ENCODE peak calls at places on chromosome 22, in four cellular contexts. One of them, this sample, is unnamed.

GRCh38 chr22:50621491-50621880 is 6.5 kb downstream of the ARSA start:
- DNase-seq in IMR-90: no peak
- DNase-seq in neuronal stem cell: no peak
- DNase-seq in H9: peak; percentile 18
- DNase-seq in this sample: no peak

GRCh38 chr22:50361688-50362087 is 18.6 kb downstream of the PPP6R2 start:
- DNase-seq in IMR-90: no peak
- DNase-seq in neuronal stem cell: no peak
- DNase-seq in H9: no peak
- DNase-seq in this sample: no peak

GRCh38 chr22:41263704-41264103 is 22.3 kb downstream of the RANGAP1 start:
- DNase-seq in IMR-90: peak; percentile 28
- DNase-seq in neuronal stem cell: no peak
- DNase-seq in H9: no peak
- DNase-seq in this sample: no peak

GRCh38 chr22:19626666-19627065 is 87.6 kb upstream of the SEPTIN5 start:
- DNase-seq in IMR-90: no peak
- DNase-seq in neuronal stem cell: no peak
- DNase-seq in H9: peak; percentile 12
- DNase-seq in this sample: no peak

GRCh38 chr22:49549851-49550430 is 277.7 kb downstream of the BRD1 start:
- DNase-seq in IMR-90: no peak
- DNase-seq in neuronal stem cell: no peak
- DNase-seq in H9: no peak
- DNase-seq in this sample: no peak

GRCh38 chr22:38412435-38413084 is 42.4 kb downstream of the KCNJ4 start:
- DNase-seq in IMR-90: no peak
- DNase-seq in neuronal stem cell: no peak
- DNase-seq in H9: peak; percentile 63
- DNase-seq in this sample: peak; percentile 94

GRCh38 chr22:32322986-32323385 is 34.7 kb upstream of the RFPL3 start:
- DNase-seq in IMR-90: no peak
- DNase-seq in neuronal stem cell: no peak
- DNase-seq in H9: peak; percentile 19
- DNase-seq in this sample: no peak

GRCh38 chr22:32985899-32986772 is 72.0 kb downstream of the SYN3 start:
- DNase-seq in IMR-90: peak; percentile 71
- DNase-seq in neuronal stem cell: peak; percentile 83
- DNase-seq in H9: peak; percentile 85
- DNase-seq in this sample: peak; percentile 85

GRCh38 chr22:38971202-38971601 is 10.9 kb upstream of the APOBEC3B start:
- DNase-seq in IMR-90: no peak
- DNase-seq in neuronal stem cell: no peak
- DNase-seq in H9: no peak
- DNase-seq in this sample: no peak

GRCh38 chr22:30637701-30638114 is 2.1 kb downstream of the SLC35E4 start:
- DNase-seq in IMR-90: no peak
- DNase-seq in neuronal stem cell: no peak
- DNase-seq in H9: no peak
- DNase-seq in this sample: no peak

GRCh38 chr22:42611076-42611475 is 3.6 kb downstream of the POLDIP3 start:
- DNase-seq in IMR-90: peak; percentile 52
- DNase-seq in neuronal stem cell: no peak
- DNase-seq in H9: no peak
- DNase-seq in this sample: no peak

GRCh38 chr22:31210830-31211503 is 1.1 kb upstream of the LIMK2 start:
- DNase-seq in IMR-90: no peak
- DNase-seq in neuronal stem cell: no peak
- DNase-seq in H9: no peak
- DNase-seq in this sample: no peak

GRCh38 chr22:19879996-19880785 is 25.5 kb upstream of the GNB1L start:
- DNase-seq in IMR-90: no peak
- DNase-seq in neuronal stem cell: no peak
- DNase-seq in H9: peak; percentile 46
- DNase-seq in this sample: no peak

GRCh38 chr22:17257578-17257977 is 38.3 kb upstream of the ADA2 start:
- DNase-seq in IMR-90: no peak
- DNase-seq in neuronal stem cell: no peak
- DNase-seq in H9: no peak
- DNase-seq in this sample: no peak

GRCh38 chr22:29559030-29559429 is 5.5 kb upstream of the THOC5 start:
- DNase-seq in IMR-90: no peak
- DNase-seq in neuronal stem cell: no peak
- DNase-seq in H9: no peak
- DNase-seq in this sample: no peak

GRCh38 chr22:28674121-28674563 is 5.5 kb downstream of the TTC28 start:
- DNase-seq in IMR-90: peak; percentile 43
- DNase-seq in neuronal stem cell: no peak
- DNase-seq in H9: no peak
- DNase-seq in this sample: no peak

GRCh38 chr22:18154821-18155390 is 4.9 kb downstream of the USP18 start:
- DNase-seq in IMR-90: no peak
- DNase-seq in neuronal stem cell: no peak
- DNase-seq in H9: no peak
- DNase-seq in this sample: no peak

DNA sequence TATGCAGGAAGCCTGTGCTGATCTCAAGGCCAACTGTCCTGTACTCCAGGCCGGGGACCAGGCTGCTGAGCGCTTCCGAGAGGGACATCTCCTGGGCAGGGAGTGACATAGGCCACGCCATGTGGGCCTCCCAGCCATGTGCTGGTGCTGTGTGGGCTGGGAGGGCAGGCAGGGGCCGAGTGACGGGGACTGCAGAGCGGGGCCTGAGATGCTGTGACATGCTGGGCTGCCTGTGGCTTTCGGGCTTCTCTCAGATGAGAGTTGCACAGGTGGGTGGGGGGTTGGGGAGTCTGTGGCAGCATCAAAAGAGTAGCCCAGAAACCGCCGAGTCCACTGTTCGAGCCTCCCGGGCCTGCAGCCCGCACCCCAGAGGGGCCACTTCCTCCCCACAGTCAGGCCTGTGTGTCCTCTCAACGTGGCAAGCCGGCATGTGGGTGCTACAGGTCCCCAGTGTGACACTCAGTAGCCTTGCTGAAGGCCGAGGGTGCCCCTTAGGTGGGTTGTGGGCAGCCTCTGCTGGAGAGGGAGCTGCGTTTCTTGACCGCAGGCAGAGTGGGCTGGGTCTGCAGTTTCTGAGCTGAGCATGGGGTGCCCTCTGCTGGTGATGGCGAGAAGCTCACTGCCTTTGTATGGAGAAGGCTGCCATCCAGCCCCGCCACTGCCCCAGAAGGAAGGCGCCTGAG is 101.2 kb downstream of the BCR start:
- DNase-seq in IMR-90: peak; percentile 67
- DNase-seq in neuronal stem cell: peak; percentile 84
- DNase-seq in H9: peak; percentile 89
- DNase-seq in this sample: peak; percentile 60
- H2AK5ac ChIP-seq in IMR-90: peak overlapping the region; percentile 73
- H2AK5ac ChIP-seq in neuronal stem cell: peak overlapping the region; percentile 68
- H2AK5ac ChIP-seq in H9: no peak overlapping the region
- H2AK5ac ChIP-seq in this sample: no peak overlapping the region

GRCh38 chr22:22880645-22881044 is 7.0 kb upstream of the IGLL5 start:
- DNase-seq in IMR-90: no peak
- DNase-seq in neuronal stem cell: no peak
- DNase-seq in H9: no peak
- DNase-seq in this sample: no peak
- H3K27ac ChIP-seq in IMR-90: no peak overlapping the region
- H3K27ac ChIP-seq in neuronal stem cell: no peak overlapping the region
- H3K27ac ChIP-seq in H9: no peak overlapping the region
- H3K27ac ChIP-seq in this sample: no peak overlapping the region

GRCh38 chr22:23762866-23763578 is at the start of gene C22orf15:
- DNase-seq in IMR-90: peak; percentile 29
- DNase-seq in neuronal stem cell: no peak
- DNase-seq in H9: peak; percentile 77
- DNase-seq in this sample: no peak
- H2AK5ac ChIP-seq in IMR-90: peak within 1 kb of the TSS; percentile 90
- H2AK5ac ChIP-seq in neuronal stem cell: peak within 1 kb of the TSS; percentile 71
- H2AK5ac ChIP-seq in H9: no peak within 1 kb of the TSS
- H2AK5ac ChIP-seq in this sample: no peak within 1 kb of the TSS

GRCh38 chr22:46090051-46090591 is 60.2 kb upstream of the PPARA start:
- DNase-seq in IMR-90: no peak
- DNase-seq in neuronal stem cell: no peak
- DNase-seq in H9: no peak
- DNase-seq in this sample: no peak

GRCh38 chr22:46092011-46092410 is 58.3 kb upstream of the PPARA start:
- DNase-seq in IMR-90: no peak
- DNase-seq in neuronal stem cell: no peak
- DNase-seq in H9: no peak
- DNase-seq in this sample: no peak

GRCh38 chr22:46092646-46093410 is 57.5 kb upstream of the PPARA start:
- DNase-seq in IMR-90: no peak
- DNase-seq in neuronal stem cell: no peak
- DNase-seq in H9: no peak
- DNase-seq in this sample: no peak

GRCh38 chr22:46090631-46091201 is 59.6 kb upstream of the PPARA start:
- DNase-seq in IMR-90: peak; percentile 24
- DNase-seq in neuronal stem cell: no peak
- DNase-seq in H9: no peak
- DNase-seq in this sample: no peak

GRCh38 chr22:46091277-46091977 is 58.9 kb upstream of the PPARA start:
- DNase-seq in IMR-90: no peak
- DNase-seq in neuronal stem cell: no peak
- DNase-seq in H9: no peak
- DNase-seq in this sample: no peak
- H3K27ac ChIP-seq in IMR-90: no peak overlapping the region
- H3K27ac ChIP-seq in neuronal stem cell: no peak overlapping the region
- H3K27ac ChIP-seq in H9: no peak overlapping the region
- H3K27ac ChIP-seq in this sample: no peak overlapping the region

GRCh38 chr22:44332946-44333345 is 20.2 kb upstream of the SHISAL1 start:
- DNase-seq in IMR-90: no peak
- DNase-seq in neuronal stem cell: no peak
- DNase-seq in H9: no peak
- DNase-seq in this sample: no peak

GRCh38 chr22:44333847-44334635 is 21.3 kb upstream of the SHISAL1 start:
- DNase-seq in IMR-90: no peak
- DNase-seq in neuronal stem cell: no peak
- DNase-seq in H9: no peak
- DNase-seq in this sample: no peak

GRCh38 chr22:44330727-44331660 is 18.2 kb upstream of the SHISAL1 start:
- DNase-seq in IMR-90: no peak
- DNase-seq in neuronal stem cell: no peak
- DNase-seq in H9: peak; percentile 57
- DNase-seq in this sample: no peak

GRCh38 chr22:44330188-44330726 is 17.5 kb upstream of the SHISAL1 start:
- DNase-seq in IMR-90: no peak
- DNase-seq in neuronal stem cell: no peak
- DNase-seq in H9: no peak
- DNase-seq in this sample: no peak

DNA sequence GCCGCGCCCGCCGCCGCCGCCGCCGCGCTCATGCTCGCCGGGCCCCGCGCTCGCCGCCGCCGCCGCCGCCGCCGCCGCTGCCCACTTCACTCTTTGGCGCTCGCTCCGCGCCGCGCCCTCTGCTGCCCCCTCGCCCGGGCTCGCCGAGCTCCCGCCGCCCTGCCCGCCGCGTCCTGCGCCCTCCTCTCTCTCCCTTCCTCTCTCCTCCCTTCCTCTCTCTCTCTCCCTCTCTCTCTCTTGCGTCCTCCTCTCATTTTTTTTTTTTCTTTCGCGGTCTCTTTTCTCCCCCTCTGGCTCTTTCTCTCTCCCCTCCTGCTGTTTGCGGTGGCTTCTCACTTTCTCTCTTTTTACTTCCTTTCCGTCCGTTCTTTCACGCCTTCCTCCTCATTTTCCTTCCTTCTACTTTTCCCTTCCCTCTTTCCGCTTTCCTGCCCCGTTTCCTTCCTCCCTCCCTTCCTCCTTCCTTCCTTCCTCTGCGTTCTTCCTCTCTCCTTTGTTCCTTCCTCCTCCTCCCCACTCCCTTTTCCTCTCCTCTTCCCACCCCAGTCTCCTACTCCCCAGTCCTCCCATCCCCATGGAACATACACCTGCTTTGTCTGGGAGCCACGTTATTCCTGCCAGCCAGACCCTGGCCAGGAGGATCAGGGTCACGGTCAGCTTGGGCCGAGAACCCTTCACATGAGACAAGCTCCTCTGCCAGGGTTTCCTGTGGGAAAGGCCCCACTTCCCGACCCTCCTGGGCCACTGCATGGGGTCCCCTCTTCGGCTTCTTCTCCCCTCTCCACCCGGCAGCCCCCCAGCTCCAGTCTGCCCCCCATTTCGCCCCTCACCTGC is 19.3 kb upstream of the SHISAL1 start:
- DNase-seq in IMR-90: peak; percentile 33
- DNase-seq in neuronal stem cell: no peak
- DNase-seq in H9: no peak
- DNase-seq in this sample: no peak
- H2AK5ac ChIP-seq in IMR-90: peak overlapping the region; percentile 86
- H2AK5ac ChIP-seq in neuronal stem cell: peak overlapping the region; percentile 79
- H2AK5ac ChIP-seq in H9: no peak overlapping the region
- H2AK5ac ChIP-seq in this sample: no peak overlapping the region